ENCODE peak calls at places on chromosomes 6 and 20, in five cellular contexts. F is fibroblast of lung; C is CD8-positive, alpha-beta memory T cell; B is K562; Y is H9. V is an unnamed sample.
A peak's percentile ranks its signal among the peaks of the same experiment; 100 is the strongest.

GRCh38 chr6:29708432-29709177 is 14.6 kb upstream of the HLA-F start:
- DNase-seq in F (no peak), C (peak; percentile 93), B (no peak), Y (no peak), V (no peak)

GRCh38 chr6:36616888-36617521 is 22.8 kb downstream of the SRSF3 start:
- DNase-seq in F (peak; percentile 63), C (no peak), B (no peak), Y (no peak), V (no peak)

GRCh38 chr20:12061471-12061870 is 143.8 kb downstream of the BTBD3 start:
- DNase-seq in F (peak; percentile 11), C (no peak), B (no peak), Y (no peak), V (no peak)

GRCh38 chr20:46218656-46219055 is 89.6 kb downstream of the CDH22 start:
- DNase-seq in F (no peak), C (no peak), B (no peak), Y (no peak), V (no peak)

GRCh38 chr6:136289579-136290405 is at the start of gene BCLAF1:
- DNase-seq in F (peak; percentile 99), C (peak; percentile 100), B (peak; percentile 100), Y (peak; percentile 99), V (peak; percentile 99)

GRCh38 chr6:83221886-83222479 is 28.8 kb downstream of the RWDD2A start:
- DNase-seq in F (peak; percentile 43), C (peak; percentile 5), B (peak; percentile 48), Y (no peak), V (no peak)

GRCh38 chr20:5974531-5974930 is 24.1 kb downstream of the MCM8 start:
- DNase-seq in F (no peak), C (no peak), B (no peak), Y (no peak), V (no peak)

GRCh38 chr6:85756982-85757381 is 114.3 kb upstream of the SYNCRIP start:
- DNase-seq in F (peak; percentile 17), C (no peak), B (peak; percentile 12), Y (no peak), V (no peak)

GRCh38 chr6:73031094-73031782 is 194.1 kb downstream of the KHDC1L start:
- DNase-seq in F (no peak), C (no peak), B (no peak), Y (no peak), V (no peak)

GRCh38 chr20:25065625-25066338 is 7.8 kb upstream of the ACSS1 start:
- DNase-seq in F (peak; percentile 48), C (peak; percentile 66), B (peak; percentile 30), Y (no peak), V (no peak)

GRCh38 chr6:112409311-112409710 is 62.2 kb downstream of the RFPL4B start:
- DNase-seq in F (peak; percentile 17), C (no peak), B (no peak), Y (no peak), V (no peak)

GRCh38 chr6:40936810-40937209 is 102.2 kb downstream of the UNC5CL start:
- DNase-seq in F (peak; percentile 96), C (no peak), B (no peak), Y (no peak), V (no peak)

GRCh38 chr20:18847226-18847625 is 33.6 kb downstream of the SCP2D1 start:
- DNase-seq in F (no peak), C (no peak), B (no peak), Y (no peak), V (no peak)

GRCh38 chr20:64056639-64056888 is 6.4 kb upstream of the TCEA2 start:
- DNase-seq in F (no peak), C (no peak), B (no peak), Y (no peak), V (no peak)

GRCh38 chr6:30207619-30208295 is 5.4 kb downstream of the TRIM26 start:
- DNase-seq in F (peak; percentile 49), C (no peak), B (no peak), Y (no peak), V (no peak)

GRCh38 chr6:106318851-106319250 is 6.7 kb downstream of the ATG5 start:
- DNase-seq in F (no peak), C (no peak), B (no peak), Y (no peak), V (no peak)

GRCh38 chr6:122663981-122664380 is 53.8 kb downstream of the PKIB start:
- DNase-seq in F (peak; percentile 30), C (no peak), B (peak; percentile 14), Y (no peak), V (no peak)

GRCh38 chr6:90368601-90369000 is 72.0 kb upstream of the BACH2 start:
- DNase-seq in F (peak; percentile 89), C (no peak), B (no peak), Y (no peak), V (no peak)

GRCh38 chr20:61639200-61639599 is 387.1 kb downstream of the CDH4 start:
- DNase-seq in F (peak; percentile 37), C (no peak), B (no peak), Y (no peak), V (no peak)

GRCh38 chr6:26300828-26301227 is 64.2 kb upstream of the BTN3A2 start:
- DNase-seq in F (no peak), C (no peak), B (no peak), Y (no peak), V (no peak)

GRCh38 chr20:35145141-35145564 is 2.0 kb downstream of the EDEM2 start:
- DNase-seq in F (peak; percentile 62), C (peak; percentile 60), B (peak; percentile 79), Y (no peak), V (no peak)

GRCh38 chr20:62009869-62010445 is 55.7 kb downstream of the TAF4 start:
- DNase-seq in F (no peak), C (no peak), B (no peak), Y (no peak), V (no peak)

GRCh38 chr6:89237158-89237557 is 20.0 kb upstream of the GABRR1 start:
- DNase-seq in F (no peak), C (no peak), B (no peak), Y (no peak), V (no peak)

GRCh38 chr6:161543910-161544309 is 270.0 kb upstream of the AGPAT4 start:
- DNase-seq in F (no peak), C (no peak), B (no peak), Y (no peak), V (no peak)

GRCh38 chr6:7538484-7538883 is 3.0 kb upstream of the DSP start:
- DNase-seq in F (no peak), C (no peak), B (no peak), Y (no peak), V (no peak)

GRCh38 chr6:7541175-7542064 is at the start of gene DSP:
- DNase-seq in F (peak; percentile 32), C (peak; percentile 7), B (peak; percentile 25), Y (peak; percentile 78), V (no peak)

GRCh38 chr6:7542065-7542877 is 800 bp downstream of the DSP start:
- DNase-seq in F (peak; percentile 19), C (no peak), B (no peak), Y (peak; percentile 56), V (no peak)

GRCh38 chr6:7542878-7543394 is 1.5 kb downstream of the DSP start:
- DNase-seq in F (peak; percentile 41), C (no peak), B (no peak), Y (peak; percentile 83), V (no peak)

DNA sequence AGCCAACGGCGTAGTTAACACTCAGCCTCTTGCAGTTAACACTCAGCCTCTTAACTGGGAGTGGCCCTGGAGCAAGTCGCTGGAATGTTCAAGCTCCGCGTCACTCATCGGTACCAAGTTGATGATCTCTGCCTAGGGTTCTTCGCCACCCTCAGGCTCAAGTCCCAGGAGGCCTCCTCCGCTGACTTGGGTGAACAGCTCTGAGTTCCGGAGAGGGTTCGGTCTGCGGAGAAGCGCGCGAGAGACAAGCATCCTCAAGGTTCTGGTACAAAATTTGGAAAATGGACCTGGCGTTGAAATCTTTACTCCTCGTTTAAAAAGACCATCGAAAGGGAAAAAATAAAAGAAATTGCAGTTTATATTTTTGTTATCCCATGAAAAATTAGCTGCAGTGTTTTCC is 876 bp upstream of the DSP start:
- DNase-seq in F (peak; percentile 44), C (no peak), B (no peak), Y (peak; percentile 52), V (no peak)
- H3K4me1 ChIP-seq in F (no peaks in the 10 kb centered on the region), C (no peaks in the 10 kb centered on the region), B (peaks cover 21% of the 10 kb centered on the region), Y (no peaks in the 10 kb centered on the region), V (peaks cover 2% of the 10 kb centered on the region)

DNA sequence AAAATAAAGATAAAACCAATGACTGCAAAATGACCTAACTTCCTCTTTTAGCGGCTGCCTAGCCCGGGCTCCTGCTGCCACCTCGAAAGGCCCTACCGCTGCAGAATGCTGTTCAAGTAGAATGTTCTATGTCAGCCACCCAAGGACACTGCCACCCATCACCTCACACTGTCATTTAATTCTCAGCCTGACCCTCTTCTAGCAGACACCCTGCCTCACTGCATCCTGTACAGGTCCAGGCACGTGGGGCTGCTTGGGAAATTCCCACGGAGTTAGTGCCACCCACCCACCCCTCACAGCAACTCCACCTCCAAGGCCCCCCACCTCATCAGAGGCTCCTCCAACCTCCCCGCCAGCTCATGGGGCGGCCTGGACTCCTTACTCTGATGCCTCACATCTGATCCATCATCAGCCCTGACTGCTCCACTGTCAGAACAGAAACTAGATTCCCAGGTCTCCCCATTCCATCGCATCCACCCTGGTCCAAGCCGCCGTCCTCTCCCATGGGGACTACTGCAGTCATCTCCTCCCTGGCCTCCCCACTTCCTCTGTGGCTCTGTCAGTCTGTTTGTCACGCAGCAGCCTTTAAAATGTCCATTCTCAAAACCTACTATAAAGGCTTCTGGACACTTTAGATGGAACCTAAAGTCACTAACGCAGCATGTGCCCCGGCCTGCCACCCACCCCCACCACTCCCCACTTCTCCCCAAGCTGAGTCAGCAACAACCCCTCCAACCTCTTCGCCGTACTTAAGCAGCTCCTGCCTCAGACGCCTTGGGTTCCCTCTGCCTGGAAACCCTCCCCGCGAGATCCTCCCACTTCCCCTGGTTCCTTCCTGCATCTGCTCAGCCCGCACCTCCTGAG is 17.0 kb downstream of the NFATC2 start:
- DNase-seq in F (peak; percentile 28), C (no peak), B (peak; percentile 66), Y (no peak), V (no peak)
- H3K4me1 ChIP-seq in F (peaks cover 12% of the 10 kb centered on the region), C (peaks cover 65% of the 10 kb centered on the region), B (peaks cover 58% of the 10 kb centered on the region), Y (no peaks in the 10 kb centered on the region), V (no peaks in the 10 kb centered on the region)

DNA sequence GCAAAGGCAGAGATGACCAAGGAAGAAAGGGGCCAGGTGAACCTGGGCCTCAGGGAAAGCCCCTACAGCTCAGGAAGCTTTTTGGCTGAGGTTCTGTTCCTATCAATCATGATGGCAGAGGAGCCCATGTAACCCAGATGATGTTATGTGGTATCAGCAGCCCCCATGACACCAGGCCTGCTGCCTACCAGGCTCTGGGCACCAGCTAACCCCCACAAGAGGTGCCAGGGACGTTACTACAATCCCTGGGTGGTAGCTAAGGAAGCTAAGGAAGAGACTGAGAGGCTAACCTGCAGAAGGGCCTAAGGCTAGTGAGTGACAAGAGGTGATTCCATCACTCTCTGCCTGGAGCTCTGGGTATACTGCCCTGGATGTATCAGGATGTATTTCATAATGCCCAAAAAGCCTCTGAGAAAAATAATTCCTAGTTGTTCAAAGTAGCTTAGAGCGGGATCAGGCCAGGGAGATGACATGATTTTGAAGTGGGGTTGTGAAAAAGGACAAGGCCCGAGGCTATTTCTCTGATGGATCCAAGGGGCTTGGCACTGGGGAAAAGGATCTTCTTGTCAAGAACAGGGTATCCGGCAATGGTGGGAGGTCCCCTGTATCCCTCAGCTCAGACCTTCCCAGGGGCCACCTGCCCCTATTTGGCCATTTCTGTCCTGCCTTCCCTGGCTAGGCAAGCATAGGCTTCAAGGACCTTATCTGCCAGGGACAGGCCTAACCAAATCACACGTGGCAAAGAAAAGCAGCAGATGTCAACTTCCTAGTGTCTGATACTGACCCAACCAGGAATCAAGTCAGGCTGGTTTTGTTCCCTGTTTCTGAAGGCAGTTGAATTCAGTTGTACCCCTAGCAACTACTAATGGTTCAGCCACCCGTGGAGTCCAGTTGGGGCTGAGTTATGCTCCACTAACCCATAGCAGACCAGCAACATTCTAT is 41.3 kb downstream of the PANK2 start:
- DNase-seq in F (no peak), C (no peak), B (peak; percentile 82), Y (no peak), V (no peak)
- H3K4me1 ChIP-seq in F (peaks cover 28% of the 10 kb centered on the region), C (peaks cover 23% of the 10 kb centered on the region), B (peaks cover 25% of the 10 kb centered on the region), Y (peaks cover 5% of the 10 kb centered on the region), V (peaks cover 1% of the 10 kb centered on the region)

GRCh38 chr6:144723431-144723830 is 438.3 kb downstream of the UTRN start:
- DNase-seq in F (no peak), C (no peak), B (no peak), Y (no peak), V (no peak)
- H3K4me1 ChIP-seq in F (no peaks in the 10 kb centered on the region), C (peaks cover 7% of the 10 kb centered on the region), B (no peaks in the 10 kb centered on the region), Y (peaks cover 4% of the 10 kb centered on the region), V (peaks cover 1% of the 10 kb centered on the region)

V was measured in iPS DF 6.9.